ENCODE peak calls at places on chromosomes 2 and 18, in six cellular contexts. G is A549; V is sigmoid colon; S is body of pancreas; C is AG08395; O is stimulated activated CD8-positive, alpha-beta memory T cell treated with anti-CD3 and anti-CD28 coated beads, Interleukin-15, amount 100 ng/mL, for 24 hours. Y is an unnamed sample.

GRCh38 chr2:974454-974853 is 23.8 kb downstream of the SNTG2 start:
- DNase-seq in V (no peak), S (peak; percentile 67), C (no peak), G (no peak), O (no peak), Y (no peak)

GRCh38 chr2:68193774-68194372 is 36.2 kb downstream of the PNO1 start:
- DNase-seq in V (no peak), C (peak; percentile 36), O (no peak), G (peak; percentile 25), S (no peak), Y (no peak)

GRCh38 chr18:51051105-51051712 is 21.2 kb downstream of the SMAD4 start:
- DNase-seq in G (peak; percentile 38), S (no peak), V (no peak), O (no peak), C (peak; percentile 53), Y (no peak)

GRCh38 chr2:58650781-58651180 is 409.7 kb upstream of the FANCL start:
- DNase-seq in G (no peak), S (no peak), C (no peak), O (no peak), V (no peak), Y (no peak)

GRCh38 chr18:9629709-9630108 is 15.3 kb upstream of the PPP4R1 start:
- DNase-seq in O (no peak), V (no peak), G (no peak), C (no peak), S (no peak), Y (no peak)

GRCh38 chr18:48544661-48545415 is 6.0 kb downstream of the CTIF start:
- DNase-seq in G (no peak), C (no peak), O (no peak), V (no peak), S (no peak), Y (no peak)

GRCh38 chr2:231379266-231380215 is 16.0 kb upstream of the B3GNT7 start:
- DNase-seq in S (no peak), O (no peak), G (peak; percentile 75), V (no peak), C (no peak), Y (no peak)

GRCh38 chr18:45920367-45920766 is 46.8 kb downstream of the EPG5 start:
- DNase-seq in C (peak; percentile 63), O (no peak), G (peak; percentile 12), V (peak; percentile 88), S (peak; percentile 93), Y (no peak)

GRCh38 chr2:120531365-120531764 is 185.4 kb downstream of the INHBB start:
- DNase-seq in O (no peak), C (no peak), G (no peak), V (no peak), S (no peak), Y (no peak)

GRCh38 chr2:23452853-23453420 is 68.0 kb downstream of the KLHL29 start:
- DNase-seq in S (no peak), G (no peak), V (peak; percentile 80), C (no peak), O (no peak), Y (no peak)

GRCh38 chr2:1594281-1595171 is 149.8 kb downstream of the PXDN start:
- DNase-seq in V (no peak), C (no peak), O (no peak), G (no peak), S (no peak), Y (no peak)

GRCh38 chr2:216690451-216691209 is 4.7 kb downstream of the IGFBP5 start:
- DNase-seq in C (peak; percentile 69), G (no peak), V (peak; percentile 93), S (no peak), O (no peak), Y (no peak)

GRCh38 chr18:72727038-72727690 is 140.6 kb downstream of the NETO1 start:
- DNase-seq in V (no peak), O (no peak), G (peak; percentile 4), S (peak; percentile 7), C (no peak), Y (no peak)

GRCh38 chr2:39837856-39838453 is 58.9 kb upstream of the THUMPD2 start:
- DNase-seq in C (peak; percentile 48), G (peak; percentile 61), S (peak; percentile 35), O (no peak), V (no peak), Y (no peak)

GRCh38 chr2:73028841-73029240 is 42.7 kb downstream of the SFXN5 start:
- DNase-seq in G (no peak), S (no peak), C (no peak), O (no peak), V (no peak), Y (no peak)

GRCh38 chr18:7116001-7116831 is 1.4 kb downstream of the LAMA1 start:
- DNase-seq in S (no peak), O (no peak), G (no peak), C (no peak), V (no peak), Y (no peak)

GRCh38 chr2:60109744-60110143 is 443.7 kb downstream of the BCL11A start:
- DNase-seq in G (no peak), O (no peak), S (no peak), C (no peak), V (no peak), Y (no peak)

GRCh38 chr18:13305326-13305725 is 86.8 kb downstream of the LDLRAD4 start:
- DNase-seq in C (no peak), S (no peak), V (no peak), G (no peak), O (no peak), Y (no peak)

GRCh38 chr2:144834954-144835633 is 315.2 kb upstream of the ZEB2 start:
- DNase-seq in O (no peak), V (peak; percentile 68), G (peak; percentile 37), S (peak; percentile 6), C (peak; percentile 21), Y (no peak)

GRCh38 chr2:27071990-27072830 is 756 bp upstream of the OST4 start:
- DNase-seq in G (no peak), C (no peak), O (no peak), S (peak; percentile 46), V (peak; percentile 98), Y (no peak)

GRCh38 chr18:48404707-48405106 is 4.5 kb downstream of the ZBTB7C start:
- DNase-seq in V (no peak), G (no peak), S (no peak), C (peak; percentile 22), O (no peak), Y (no peak)

GRCh38 chr2:127193948-127194267 is 26.2 kb downstream of the CYP27C1 start:
- DNase-seq in S (no peak), V (no peak), C (peak; percentile 79), O (no peak), G (no peak), Y (no peak)

GRCh38 chr2:147149589-147150245 is 695.1 kb upstream of the ACVR2A start:
- DNase-seq in O (no peak), G (peak; percentile 41), C (peak; percentile 83), S (no peak), V (no peak), Y (no peak)